ENCODE peak calls at places on chromosomes 2 and 18, in eight cellular contexts. One of them, this sample, is unnamed.

GRCh38 chr18:49161627-49162026 is 210.9 kb upstream of the SMAD7 start:
- DNase-seq in left kidney: no peak
- DNase-seq in A549: no peak
- DNase-seq in NCI-H1105 treated with DMSO at 0.1 percent for 48 hours: no peak
- DNase-seq in RWPE1: no peak
- DNase-seq in transverse colon: no peak
- DNase-seq in ELR: peak; percentile 13
- DNase-seq in DMS53: no peak
- DNase-seq in this sample: no peak

GRCh38 chr2:12325806-12326205 is 390.9 kb upstream of the TRIB2 start:
- DNase-seq in left kidney: no peak
- DNase-seq in A549: no peak
- DNase-seq in NCI-H1105 treated with DMSO at 0.1 percent for 48 hours: no peak
- DNase-seq in RWPE1: peak; percentile 55
- DNase-seq in transverse colon: no peak
- DNase-seq in ELR: peak; percentile 81
- DNase-seq in DMS53: no peak
- DNase-seq in this sample: peak; percentile 28

GRCh38 chr18:62088146-62088545 is 98.7 kb downstream of the PIGN start:
- DNase-seq in left kidney: no peak
- DNase-seq in A549: no peak
- DNase-seq in NCI-H1105 treated with DMSO at 0.1 percent for 48 hours: no peak
- DNase-seq in RWPE1: no peak
- DNase-seq in transverse colon: no peak
- DNase-seq in ELR: peak; percentile 6
- DNase-seq in DMS53: no peak
- DNase-seq in this sample: no peak

GRCh38 chr2:232363784-232364615 is 14.6 kb upstream of the ALPP start:
- DNase-seq in left kidney: no peak
- DNase-seq in A549: no peak
- DNase-seq in NCI-H1105 treated with DMSO at 0.1 percent for 48 hours: no peak
- DNase-seq in RWPE1: no peak
- DNase-seq in transverse colon: no peak
- DNase-seq in ELR: no peak
- DNase-seq in DMS53: no peak
- DNase-seq in this sample: no peak

GRCh38 chr18:23568265-23568664 is 18.0 kb downstream of the NPC1 start:
- DNase-seq in left kidney: no peak
- DNase-seq in A549: no peak
- DNase-seq in NCI-H1105 treated with DMSO at 0.1 percent for 48 hours: no peak
- DNase-seq in RWPE1: no peak
- DNase-seq in transverse colon: no peak
- DNase-seq in ELR: no peak
- DNase-seq in DMS53: no peak
- DNase-seq in this sample: no peak

GRCh38 chr2:122627388-122627787 is 871.9 kb downstream of the TSN start:
- DNase-seq in left kidney: no peak
- DNase-seq in A549: no peak
- DNase-seq in NCI-H1105 treated with DMSO at 0.1 percent for 48 hours: no peak
- DNase-seq in RWPE1: no peak
- DNase-seq in transverse colon: no peak
- DNase-seq in ELR: peak; percentile 28
- DNase-seq in DMS53: no peak
- DNase-seq in this sample: no peak

GRCh38 chr18:33839452-33840225 is 261.6 kb downstream of the ASXL3 start:
- DNase-seq in left kidney: peak; percentile 93
- DNase-seq in A549: peak; percentile 1
- DNase-seq in NCI-H1105 treated with DMSO at 0.1 percent for 48 hours: peak; percentile 94
- DNase-seq in RWPE1: peak; percentile 19
- DNase-seq in transverse colon: peak; percentile 44
- DNase-seq in ELR: peak; percentile 15
- DNase-seq in DMS53: peak; percentile 89
- DNase-seq in this sample: peak; percentile 15

GRCh38 chr2:155404433-155405002 is 706.0 kb downstream of the KCNJ3 start:
- DNase-seq in left kidney: no peak
- DNase-seq in A549: no peak
- DNase-seq in NCI-H1105 treated with DMSO at 0.1 percent for 48 hours: no peak
- DNase-seq in RWPE1: no peak
- DNase-seq in transverse colon: no peak
- DNase-seq in ELR: no peak
- DNase-seq in DMS53: peak; percentile 35
- DNase-seq in this sample: peak; percentile 40

GRCh38 chr2:42926438-42927333 is 134.3 kb upstream of the HAAO start:
- DNase-seq in left kidney: peak; percentile 72
- DNase-seq in A549: no peak
- DNase-seq in NCI-H1105 treated with DMSO at 0.1 percent for 48 hours: peak; percentile 66
- DNase-seq in RWPE1: no peak
- DNase-seq in transverse colon: peak; percentile 68
- DNase-seq in ELR: no peak
- DNase-seq in DMS53: peak; percentile 79
- DNase-seq in this sample: no peak

GRCh38 chr2:218326315-218326714 is 30.3 kb upstream of the CATIP start:
- DNase-seq in left kidney: no peak
- DNase-seq in A549: no peak
- DNase-seq in NCI-H1105 treated with DMSO at 0.1 percent for 48 hours: no peak
- DNase-seq in RWPE1: no peak
- DNase-seq in transverse colon: no peak
- DNase-seq in ELR: no peak
- DNase-seq in DMS53: no peak
- DNase-seq in this sample: no peak

GRCh38 chr18:13216092-13216582 is 2.4 kb upstream of the LDLRAD4 start:
- DNase-seq in left kidney: peak; percentile 88
- DNase-seq in A549: peak; percentile 56
- DNase-seq in NCI-H1105 treated with DMSO at 0.1 percent for 48 hours: peak; percentile 73
- DNase-seq in RWPE1: peak; percentile 31
- DNase-seq in transverse colon: peak; percentile 90
- DNase-seq in ELR: peak; percentile 55
- DNase-seq in DMS53: peak; percentile 72
- DNase-seq in this sample: peak; percentile 57

GRCh38 chr18:51391731-51392130 is 194.2 kb upstream of the MEX3C start:
- DNase-seq in left kidney: no peak
- DNase-seq in A549: no peak
- DNase-seq in NCI-H1105 treated with DMSO at 0.1 percent for 48 hours: no peak
- DNase-seq in RWPE1: no peak
- DNase-seq in transverse colon: no peak
- DNase-seq in ELR: no peak
- DNase-seq in DMS53: no peak
- DNase-seq in this sample: no peak

GRCh38 chr2:37283207-37283606 is 41.4 kb downstream of the PRKD3 start:
- DNase-seq in left kidney: no peak
- DNase-seq in A549: no peak
- DNase-seq in NCI-H1105 treated with DMSO at 0.1 percent for 48 hours: no peak
- DNase-seq in RWPE1: peak; percentile 28
- DNase-seq in transverse colon: no peak
- DNase-seq in ELR: peak; percentile 80
- DNase-seq in DMS53: no peak
- DNase-seq in this sample: no peak

GRCh38 chr2:71620116-71620515 is 166.8 kb downstream of the DYSF start:
- DNase-seq in left kidney: no peak
- DNase-seq in A549: no peak
- DNase-seq in NCI-H1105 treated with DMSO at 0.1 percent for 48 hours: no peak
- DNase-seq in RWPE1: no peak
- DNase-seq in transverse colon: no peak
- DNase-seq in ELR: no peak
- DNase-seq in DMS53: no peak
- DNase-seq in this sample: no peak

GRCh38 chr2:63340443-63340842 is 247.8 kb downstream of the WDPCP start:
- DNase-seq in left kidney: no peak
- DNase-seq in A549: no peak
- DNase-seq in NCI-H1105 treated with DMSO at 0.1 percent for 48 hours: no peak
- DNase-seq in RWPE1: no peak
- DNase-seq in transverse colon: no peak
- DNase-seq in ELR: no peak
- DNase-seq in DMS53: no peak
- DNase-seq in this sample: no peak

GRCh38 chr2:189933911-189934399 is 128.6 kb downstream of the MSTN start:
- DNase-seq in left kidney: no peak
- DNase-seq in A549: peak; percentile 22
- DNase-seq in NCI-H1105 treated with DMSO at 0.1 percent for 48 hours: no peak
- DNase-seq in RWPE1: peak; percentile 47
- DNase-seq in transverse colon: no peak
- DNase-seq in ELR: peak; percentile 96
- DNase-seq in DMS53: no peak
- DNase-seq in this sample: no peak

GRCh38 chr2:208363485-208363884 is 43.1 kb upstream of the PTH2R start:
- DNase-seq in left kidney: no peak
- DNase-seq in A549: no peak
- DNase-seq in NCI-H1105 treated with DMSO at 0.1 percent for 48 hours: no peak
- DNase-seq in RWPE1: peak; percentile 6
- DNase-seq in transverse colon: no peak
- DNase-seq in ELR: peak; percentile 83
- DNase-seq in DMS53: no peak
- DNase-seq in this sample: no peak

This sample was measured in ELF-1.